ENCODE peak calls at places on chromosomes 12 and 14, in seven cellular contexts. I is B cell, R is HCT116, E is RWPE1, O is psoas muscle, H is dorsolateral prefrontal cortex, M is Panc1. D is an unnamed sample.

GRCh38 chr14:36553650-36554260 is 28.7 kb downstream of the NKX2-8 start:
- DNase-seq in M (peak), E (peak), H (no peak), O (no peak), R (peak), I (no peak), D (peak)

GRCh38 chr12:131834798-131835615 is 6.8 kb downstream of the MMP17 start:
- DNase-seq in O (no peak), I (no peak), R (no peak), H (no peak), M (no peak), E (no peak), D (no peak)

GRCh38 chr14:58280954-58281787 is 17.2 kb upstream of the ARID4A start:
- DNase-seq in H (no peak), O (no peak), M (no peak), I (peak), E (peak), R (no peak), D (peak)

GRCh38 chr14:93089501-93090269 is 26.0 kb downstream of the ITPK1 start:
- DNase-seq in R (no peak), E (no peak), H (no peak), M (no peak), I (no peak), O (no peak), D (no peak)

GRCh38 chr12:78929075-78929418 is 64.5 kb downstream of the SYT1 start:
- DNase-seq in I (no peak), H (no peak), R (peak), E (no peak), M (no peak), O (no peak), D (peak)

GRCh38 chr12:3218150-3218845 is 141.1 kb downstream of the TSPAN9 start:
- DNase-seq in M (no peak), O (peak), I (no peak), E (peak), R (no peak), H (peak), D (no peak)

GRCh38 chr12:29750928-29751220 is 32.9 kb downstream of the TMTC1 start:
- DNase-seq in I (no peak), O (no peak), M (no peak), R (no peak), E (no peak), H (no peak), D (no peak)

GRCh38 chr12:53869500-53869899 is 69.1 kb upstream of the HOXC13 start:
- DNase-seq in I (no peak), O (no peak), H (no peak), R (no peak), E (peak), M (no peak), D (peak)

GRCh38 chr12:57500213-57500612 is 12.3 kb downstream of the MARS1 start:
- DNase-seq in E (no peak), O (no peak), H (no peak), I (no peak), R (no peak), M (no peak), D (no peak)

GRCh38 chr14:66495214-66496098 is 9.3 kb downstream of the CCDC196 start:
- DNase-seq in R (peak), I (peak), O (no peak), E (peak), M (no peak), H (peak), D (peak)

GRCh38 chr14:86683525-86683924 is 1153.6 kb downstream of the FLRT2 start:
- DNase-seq in R (no peak), M (no peak), H (no peak), I (no peak), E (no peak), O (no peak), D (no peak)

GRCh38 chr14:51457858-51458562 is 193.7 kb upstream of the FRMD6 start:
- DNase-seq in E (no peak), R (no peak), H (no peak), O (no peak), I (no peak), M (no peak), D (no peak)

GRCh38 chr14:41037388-41037787 is 569.3 kb upstream of the LRFN5 start:
- DNase-seq in R (no peak), H (no peak), M (no peak), E (no peak), O (no peak), I (no peak), D (no peak)

GRCh38 chr14:87656315-87656714 is 336.7 kb downstream of the GALC start:
- DNase-seq in I (no peak), M (no peak), H (no peak), O (no peak), R (no peak), E (no peak), D (no peak)

GRCh38 chr12:33605776-33606175 is 166.2 kb upstream of the SYT10 start:
- DNase-seq in M (no peak), I (no peak), H (no peak), R (no peak), E (peak), O (no peak), D (peak)

GRCh38 chr14:74963705-74964271 is 8.4 kb upstream of the PGF start:
- DNase-seq in E (no peak), O (peak), I (no peak), H (no peak), M (no peak), R (no peak), D (no peak)

GRCh38 chr12:99170461-99170860 is 477.1 kb upstream of the GARIN6 start:
- DNase-seq in H (no peak), I (no peak), M (no peak), O (no peak), E (no peak), R (no peak), D (no peak)

GRCh38 chr14:100661340-100661712 is 65.4 kb upstream of the DLK1 start:
- DNase-seq in R (no peak), E (no peak), H (peak), M (no peak), I (no peak), O (no peak), D (no peak)

GRCh38 chr12:51868821-51869489 is 18.9 kb upstream of the ANKRD33 start:
- DNase-seq in I (no peak), M (no peak), O (peak), R (no peak), H (peak), E (no peak), D (no peak)

GRCh38 chr12:8664228-8664963 is 1.8 kb upstream of the MFAP5 start:
- DNase-seq in O (peak), R (no peak), I (no peak), M (no peak), E (no peak), H (no peak), D (no peak)

GRCh38 chr12:45575417-45575816 is 154.1 kb upstream of the ARID2 start:
- DNase-seq in I (peak), E (no peak), H (no peak), R (no peak), O (no peak), M (no peak), D (no peak)

GRCh38 chr12:45570501-45570900 is 159.0 kb upstream of the ARID2 start:
- DNase-seq in H (no peak), M (no peak), O (no peak), E (no peak), R (no peak), I (no peak), D (no peak)

GRCh38 chr12:45575823-45576448 is 153.6 kb upstream of the ARID2 start:
- DNase-seq in M (no peak), E (no peak), H (no peak), O (no peak), I (peak), R (no peak), D (no peak)

GRCh38 chr12:45568808-45569207 is 160.7 kb upstream of the ARID2 start:
- DNase-seq in H (no peak), R (no peak), M (no peak), O (no peak), I (no peak), E (no peak), D (no peak)

GRCh38 chr12:45572114-45572513 is 157.4 kb upstream of the ARID2 start:
- DNase-seq in O (no peak), R (no peak), H (no peak), E (no peak), I (no peak), M (no peak), D (peak)
- TF ChIP-seq CTCF in O (no peak), R (no peak), H (no peak), E (no peak), I (no peak), M (no peak), D (no peak)

GRCh38 chr14:106378191-106378590 is 851.8 kb downstream of the TMEM121 start:
- DNase-seq in I (peak), O (no peak), R (no peak), E (no peak), H (no peak), M (no peak), D (no peak)
- TF ChIP-seq CTCF in I (peak), O (no peak), R (no peak), E (no peak), H (no peak), M (peak), D (no peak)

GRCh38 chr14:46034305-46034704 is 617.3 kb downstream of the RPL10L start:
- DNase-seq in E (no peak), I (no peak), M (no peak), O (no peak), R (no peak), H (no peak), D (no peak)
- TF ChIP-seq CTCF in E (no peak), I (no peak), M (no peak), O (no peak), R (no peak), H (no peak), D (no peak)

DNA sequence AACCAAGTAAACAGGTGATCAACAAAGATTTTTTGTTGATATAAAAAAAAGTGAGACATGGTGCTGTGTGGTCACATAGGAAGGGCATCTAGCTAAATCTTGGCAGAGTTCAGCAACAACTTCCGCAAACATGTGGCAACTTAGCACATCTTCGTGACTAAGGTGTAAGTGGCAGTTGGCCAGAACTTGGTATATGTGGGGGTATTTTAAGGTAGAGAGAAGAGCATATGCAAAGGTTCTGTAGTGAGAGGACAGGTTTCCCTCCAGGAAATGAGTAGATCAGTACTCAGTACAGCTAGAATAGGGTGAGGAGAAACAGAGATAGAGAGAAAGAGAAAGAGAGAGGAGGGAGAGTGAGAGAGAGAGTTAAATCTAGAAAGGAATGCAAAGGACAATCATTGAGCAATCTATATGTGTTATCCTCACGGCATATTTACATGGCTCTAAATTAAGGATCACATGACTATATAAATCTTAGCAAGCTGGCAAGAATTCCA is 227.7 kb upstream of the HMGA2 start:
- DNase-seq in M (no peak), E (peak), O (no peak), H (no peak), R (no peak), I (no peak), D (no peak)
- TF ChIP-seq CTCF in M (no peak), E (no peak), O (no peak), H (no peak), R (no peak), I (no peak), D (no peak)

GRCh38 chr14:72920008-72920407 is 6.3 kb upstream of the DCAF4 start:
- DNase-seq in H (no peak), E (no peak), R (no peak), I (no peak), O (no peak), M (no peak), D (no peak)
- TF ChIP-seq CTCF in H (no peak), E (no peak), R (peak), I (no peak), O (no peak), M (no peak), D (no peak)

GRCh38 chr12:50087159-50087558 is 2.0 kb downstream of the SMARCD1 start:
- DNase-seq in R (no peak), E (no peak), M (no peak), H (no peak), I (no peak), O (no peak), D (no peak)

GRCh38 chr12:50087995-50088394 is 2.9 kb downstream of the SMARCD1 start:
- DNase-seq in H (no peak), O (no peak), M (no peak), I (no peak), E (peak), R (no peak), D (no peak)

GRCh38 chr12:50089730-50090129 is 4.6 kb downstream of the SMARCD1 start:
- DNase-seq in I (no peak), E (no peak), R (no peak), M (no peak), O (no peak), H (no peak), D (no peak)

GRCh38 chr12:50090391-50090790 is 5.2 kb downstream of the SMARCD1 start:
- DNase-seq in H (no peak), I (no peak), M (no peak), R (no peak), E (no peak), O (no peak), D (no peak)

DNA sequence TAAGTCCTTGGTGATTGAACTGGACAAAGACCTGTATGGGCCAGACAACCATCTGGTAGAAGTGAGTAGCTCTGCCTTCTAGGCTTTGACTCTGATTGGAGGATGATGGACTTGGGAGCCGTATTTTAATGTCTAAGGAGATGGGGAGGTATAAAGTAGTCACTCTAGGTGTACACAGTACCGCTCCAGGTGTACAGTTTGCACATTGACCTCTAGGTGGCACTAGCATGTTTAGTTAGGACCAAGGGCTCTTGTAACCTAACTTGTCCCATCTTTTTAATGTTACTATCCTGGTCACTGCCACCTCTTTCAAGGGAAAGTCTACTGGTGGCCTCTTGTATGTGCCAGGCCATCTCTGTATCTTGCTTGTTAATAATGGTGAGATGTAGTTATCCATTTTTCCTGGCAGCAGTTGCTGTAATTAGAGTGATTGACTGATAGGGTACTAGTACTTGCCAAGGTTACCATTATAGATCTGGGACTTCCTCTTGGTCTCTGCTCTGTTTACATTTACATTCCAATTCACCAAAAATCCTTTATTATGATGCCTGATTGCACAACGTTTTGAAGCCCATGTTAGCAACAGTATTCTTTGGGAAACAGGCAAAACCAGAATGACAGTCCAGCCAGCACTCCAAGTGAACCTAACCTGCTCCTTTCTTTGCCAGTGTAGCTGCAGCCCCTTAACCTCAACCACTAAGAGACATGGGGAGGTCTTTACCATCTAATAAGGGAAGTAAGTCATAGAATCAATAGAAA is 3.6 kb downstream of the SMARCD1 start:
- DNase-seq in R (peak), E (peak), H (peak), I (peak), M (no peak), O (no peak), D (peak)
- TF ChIP-seq CTCF in R (peak), E (peak), H (peak), I (peak), M (peak), O (peak), D (peak)

GRCh38 chr14:94636744-94637412 is 24.7 kb downstream of the SERPINA3 start:
- DNase-seq in H (no peak), E (no peak), I (no peak), M (no peak), R (peak), O (no peak), D (no peak)
- TF ChIP-seq CTCF in H (no peak), E (no peak), I (no peak), M (peak), R (peak), O (no peak), D (peak)

DNA sequence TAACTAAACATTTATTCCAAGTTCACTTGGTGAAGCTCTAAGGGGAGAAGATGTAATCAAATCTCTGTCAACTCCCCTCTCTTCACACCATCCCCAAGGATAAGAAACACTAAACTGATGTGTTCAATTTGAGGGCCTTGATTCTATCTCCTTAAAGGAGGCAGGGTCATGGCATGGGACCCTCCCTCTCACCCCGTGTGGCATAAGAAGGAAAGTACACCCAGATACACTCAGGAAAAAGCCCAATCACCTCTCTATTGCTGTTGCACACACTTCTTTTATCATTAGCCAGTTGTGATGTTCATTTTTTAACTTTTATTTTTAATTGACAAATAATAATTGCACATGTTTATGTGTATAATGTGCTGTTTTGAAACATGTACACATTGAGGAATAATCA is 35.1 kb downstream of the WASHC3 start:
- DNase-seq in O (no peak), I (no peak), E (no peak), M (no peak), H (no peak), R (no peak), D (no peak)
- TF ChIP-seq CTCF in O (no peak), I (no peak), E (no peak), M (no peak), H (no peak), R (peak), D (no peak)

GRCh38 chr14:72644758-72645489 is 249.0 kb downstream of the DPF3 start:
- DNase-seq in O (no peak), R (peak), E (no peak), H (no peak), I (no peak), M (no peak), D (no peak)
- TF ChIP-seq CTCF in O (peak), R (peak), E (no peak), H (no peak), I (no peak), M (no peak), D (no peak)

D was measured in Calu3.